ENCODE peak calls at places on chromosomes 4 and X, in four cellular contexts. M is GM04503, L is DMS153, O is GM12865. K is an unnamed sample.

GRCh38 chr4:5435823-5436222 is 272.5 kb downstream of the EVC2 start:
- DNase-seq in M (no peak), L (no peak), O (no peak), K (no peak)

GRCh38 chr4:4914059-4914820 is 54.8 kb downstream of the MSX1 start:
- DNase-seq in M (peak), L (no peak), O (no peak), K (no peak)

GRCh38 chrX:108177321-108177990 is 85.9 kb downstream of the ATG4A start:
- DNase-seq in M (no peak), L (no peak), O (no peak), K (no peak)

GRCh38 chr4:16082424-16083216 is 1.2 kb downstream of the PROM1 start:
- DNase-seq in M (no peak), L (no peak), O (no peak), K (peak)

GRCh38 chr4:70666369-70666768 is at the start of gene JCHAIN:
- DNase-seq in M (no peak), L (no peak), O (peak), K (no peak)

GRCh38 chrX:153649178-153649914 is 2.3 kb downstream of the DUSP9 start:
- DNase-seq in M (no peak), L (peak), O (peak), K (peak)

GRCh38 chr4:40656221-40656863 is 26.7 kb upstream of the RBM47 start:
- DNase-seq in M (no peak), L (no peak), O (peak), K (no peak)

GRCh38 chrX:120625366-120625765 is 4.5 kb downstream of the C1GALT1C1 start:
- DNase-seq in M (peak), L (no peak), O (no peak), K (no peak)

GRCh38 chr4:108168213-108168671 is 490 bp downstream of the LEF1 start:
- DNase-seq in M (no peak), L (no peak), O (no peak), K (no peak)

GRCh38 chr4:36651253-36651652 is 369.8 kb downstream of the DTHD1 start:
- DNase-seq in M (no peak), L (no peak), O (peak), K (no peak)

GRCh38 chrX:75156537-75156945 is 458 bp upstream of the ABCB7 start:
- DNase-seq in M (peak), L (no peak), O (peak), K (no peak)